ENCODE peak calls at places on chromosomes 1 and 21, in four cellular contexts. C is brain pericyte, B is COR-L47, E is Calu3. X is an unnamed sample.

GRCh38 chr1:63892632-63893395 is 119.0 kb downstream of the ROR1 start:
- DNase-seq in C (no peak), B (no peak), E (peak; percentile 29), X (peak; percentile 41)

GRCh38 chr1:199449681-199450080 is 577.8 kb upstream of the NR5A2 start:
- DNase-seq in C (no peak), B (no peak), E (no peak), X (no peak)

GRCh38 chr1:90340604-90341003 is 345.7 kb downstream of the ZNF326 start:
- DNase-seq in C (no peak), B (no peak), E (no peak), X (peak; percentile 32)

GRCh38 chr1:28553229-28553930 is 495 bp downstream of the TRNAU1AP start:
- DNase-seq in C (peak; percentile 6), B (peak; percentile 15), E (peak; percentile 36), X (no peak)

GRCh38 chr1:8955367-8955766 is 9.7 kb downstream of the CA6 start:
- DNase-seq in C (no peak), B (no peak), E (no peak), X (no peak)

GRCh38 chr1:5877683-5878530 is 114.3 kb downstream of the NPHP4 start:
- DNase-seq in C (no peak), B (no peak), E (no peak), X (no peak)

GRCh38 chr1:199550384-199551067 is 477.0 kb upstream of the NR5A2 start:
- DNase-seq in C (peak; percentile 18), B (peak; percentile 5), E (no peak), X (no peak)

GRCh38 chr1:34360574-34360973 is 183.9 kb downstream of the C1orf94 start:
- DNase-seq in C (no peak), B (no peak), E (no peak), X (no peak)

GRCh38 chr1:34690269-34690668 is 64.6 kb upstream of the GJB5 start:
- DNase-seq in C (no peak), B (no peak), E (peak; percentile 20), X (no peak)

GRCh38 chr1:51276286-51276685 is 40.2 kb downstream of the RNF11 start:
- DNase-seq in C (no peak), B (no peak), E (no peak), X (no peak)

GRCh38 chr1:150221552-150221951 is 14.4 kb downstream of the ANP32E start:
- DNase-seq in C (no peak), B (no peak), E (peak; percentile 13), X (no peak)

GRCh38 chr1:29956343-29957030 is 720.2 kb downstream of the PTPRU start:
- DNase-seq in C (no peak), B (no peak), E (no peak), X (no peak)

GRCh38 chr21:46639489-46640386 is 4.3 kb downstream of the PRMT2 start:
- DNase-seq in C (no peak), B (no peak), E (no peak), X (no peak)

GRCh38 chr1:16631248-16632043 is 18.1 kb upstream of the NBPF1 start:
- DNase-seq in C (no peak), B (no peak), E (no peak), X (no peak)

GRCh38 chr1:6260433-6260934 is 414 bp downstream of the GPR153 start:
- DNase-seq in C (no peak), B (no peak), E (no peak), X (no peak)

GRCh38 chr21:41751621-41752020 is 15.2 kb downstream of the RIPK4 start:
- DNase-seq in C (no peak), B (no peak), E (peak; percentile 47), X (no peak)

GRCh38 chr1:240611619-240612490 is at the start of gene GREM2:
- DNase-seq in C (peak; percentile 41), B (peak; percentile 68), E (peak; percentile 54), X (peak; percentile 28)

GRCh38 chr1:68199603-68200002 is 32.7 kb downstream of the WLS start:
- DNase-seq in C (no peak), B (no peak), E (no peak), X (no peak)

GRCh38 chr1:119318466-119319309 is 49.9 kb upstream of the HAO2 start:
- DNase-seq in C (no peak), B (no peak), E (no peak), X (no peak)

GRCh38 chr21:41701749-41702148 is 65.1 kb downstream of the RIPK4 start:
- DNase-seq in C (no peak), B (no peak), E (no peak), X (no peak)

GRCh38 chr1:230011333-230012092 is 55.5 kb upstream of the GALNT2 start:
- DNase-seq in C (no peak), B (no peak), E (no peak), X (no peak)

GRCh38 chr1:203323587-203323986 is 18.3 kb downstream of the BTG2 start:
- DNase-seq in C (no peak), B (no peak), E (no peak), X (no peak)

GRCh38 chr1:23522244-23523013 is 8.6 kb downstream of the E2F2 start:
- DNase-seq in C (no peak), B (no peak), E (no peak), X (no peak)

GRCh38 chr1:30411206-30411605 is 312.2 kb downstream of the MATN1 start:
- DNase-seq in C (no peak), B (no peak), E (no peak), X (no peak)

GRCh38 chr21:35525443-35525842 is 476.3 kb upstream of the RUNX1 start:
- DNase-seq in C (no peak), B (no peak), E (no peak), X (no peak)